ENCODE peak calls at places on chromosomes 16 and 17, in ten cellular contexts. H is GM23338, X is cardiac fibroblast, K is colonic mucosa, A is tibial artery, E is mesothelial cell of epicardium, T is upper lobe of right lung, C is sigmoid colon, Y is heart left ventricle, B is GM20000. Q is an unnamed sample.

GRCh38 chr17:50902768-50903353 is 36.7 kb upstream of the TOB1 start:
- DNase-seq in H (no peak), X (no peak), K (no peak), A (no peak), E (no peak), T (no peak), C (no peak), Y (no peak), B (no peak), Q (no peak)

GRCh38 chr17:79981090-79981489 is 54.6 kb downstream of the TBC1D16 start:
- DNase-seq in H (no peak), X (no peak), K (no peak), A (peak), E (no peak), T (peak), C (peak), Y (no peak), B (no peak), Q (no peak)

GRCh38 chr17:3482851-3483250 is 7.1 kb downstream of the ASPA start:
- DNase-seq in H (peak), X (no peak), K (no peak), A (no peak), E (no peak), T (no peak), C (no peak), Y (no peak), B (no peak), Q (no peak)

GRCh38 chr17:83179811-83180210 is 100.4 kb downstream of the METRNL start:
- DNase-seq in H (no peak), X (no peak), K (no peak), A (no peak), E (peak), T (no peak), C (peak), Y (no peak), B (no peak), Q (no peak)

GRCh38 chr16:75060708-75061107 is 55.9 kb downstream of the LDHD start:
- DNase-seq in H (no peak), X (no peak), K (no peak), A (no peak), E (no peak), T (no peak), C (no peak), Y (no peak), B (no peak), Q (no peak)

GRCh38 chr16:4525069-4525468 is 13.5 kb downstream of the CDIP1 start:
- DNase-seq in H (no peak), X (no peak), K (no peak), A (no peak), E (no peak), T (no peak), C (no peak), Y (no peak), B (no peak), Q (no peak)

GRCh38 chr16:9134306-9134705 is 42.9 kb downstream of the HAPSTR1 start:
- DNase-seq in H (no peak), X (no peak), K (no peak), A (peak), E (no peak), T (peak), C (peak), Y (no peak), B (no peak), Q (no peak)

GRCh38 chr16:11233727-11234376 is 22.2 kb downstream of the SOCS1 start:
- DNase-seq in H (peak), X (no peak), K (no peak), A (no peak), E (no peak), T (no peak), C (no peak), Y (no peak), B (no peak), Q (no peak)

GRCh38 chr17:73013299-73013698 is 79.2 kb downstream of the SLC39A11 start:
- DNase-seq in H (no peak), X (no peak), K (no peak), A (no peak), E (no peak), T (no peak), C (no peak), Y (no peak), B (peak), Q (no peak)

GRCh38 chr17:32780721-32781120 is 96.2 kb downstream of the MYO1D start:
- DNase-seq in H (peak), X (no peak), K (no peak), A (no peak), E (no peak), T (no peak), C (no peak), Y (no peak), B (no peak), Q (no peak)

GRCh38 chr17:79220201-79220714 is 145.6 kb downstream of the ENGASE start:
- DNase-seq in H (peak), X (no peak), K (no peak), A (no peak), E (no peak), T (no peak), C (no peak), Y (no peak), B (no peak), Q (no peak)

GRCh38 chr17:42194133-42194899 is at the start of gene GHDC:
- DNase-seq in H (peak), X (peak), K (peak), A (peak), E (no peak), T (peak), C (peak), Y (peak), B (peak), Q (no peak)
- TF ChIP-seq CTCF in H (no peak), X (no peak), K (no peak), A (no peak), E (no peak), T (no peak), C (no peak), Y (no peak), B (no peak), Q (no peak)

GRCh38 chr17:81034779-81035388 is at the start of gene BAIAP2:
- DNase-seq in H (peak), X (peak), K (peak), A (peak), E (peak), T (peak), C (peak), Y (peak), B (peak), Q (peak)
- TF ChIP-seq CTCF in H (peak), X (no peak), K (no peak), A (no peak), E (no peak), T (no peak), C (no peak), Y (peak), B (no peak), Q (no peak)

GRCh38 chr16:83402969-83403368 is 404.8 kb upstream of the HSBP1 start:
- DNase-seq in H (peak), X (peak), K (no peak), A (no peak), E (no peak), T (no peak), C (no peak), Y (no peak), B (no peak), Q (no peak)

GRCh38 chr16:83403751-83404150 is 404.0 kb upstream of the HSBP1 start:
- DNase-seq in H (no peak), X (peak), K (no peak), A (no peak), E (no peak), T (no peak), C (no peak), Y (no peak), B (no peak), Q (no peak)

GRCh38 chr16:83400234-83400633 is 407.5 kb upstream of the HSBP1 start:
- DNase-seq in H (peak), X (peak), K (no peak), A (no peak), E (no peak), T (no peak), C (no peak), Y (no peak), B (no peak), Q (no peak)

GRCh38 chr16:83404261-83404660 is 403.5 kb upstream of the HSBP1 start:
- DNase-seq in H (no peak), X (peak), K (no peak), A (no peak), E (no peak), T (no peak), C (no peak), Y (no peak), B (no peak), Q (no peak)

GRCh38 chr16:83402160-83402794 is 405.5 kb upstream of the HSBP1 start:
- DNase-seq in H (peak), X (peak), K (no peak), A (no peak), E (no peak), T (no peak), C (no peak), Y (no peak), B (no peak), Q (no peak)
- TF ChIP-seq CTCF in H (peak), X (no peak), K (no peak), A (no peak), E (no peak), T (no peak), C (no peak), Y (no peak), B (no peak), Q (no peak)

GRCh38 chr17:66858182-66859083 is 23.5 kb downstream of the CACNG5 start:
- DNase-seq in H (no peak), X (no peak), K (no peak), A (no peak), E (no peak), T (no peak), C (no peak), Y (no peak), B (no peak), Q (no peak)

GRCh38 chr17:66849851-66850580 is 15.1 kb downstream of the CACNG5 start:
- DNase-seq in H (no peak), X (no peak), K (no peak), A (no peak), E (no peak), T (no peak), C (no peak), Y (no peak), B (no peak), Q (no peak)

GRCh38 chr17:66850692-66851091 is 15.8 kb downstream of the CACNG5 start:
- DNase-seq in H (no peak), X (no peak), K (no peak), A (no peak), E (no peak), T (no peak), C (no peak), Y (no peak), B (no peak), Q (no peak)

GRCh38 chr17:66860204-66860603 is 25.3 kb downstream of the CACNG5 start:
- DNase-seq in H (no peak), X (no peak), K (no peak), A (no peak), E (no peak), T (no peak), C (no peak), Y (no peak), B (no peak), Q (no peak)

DNA sequence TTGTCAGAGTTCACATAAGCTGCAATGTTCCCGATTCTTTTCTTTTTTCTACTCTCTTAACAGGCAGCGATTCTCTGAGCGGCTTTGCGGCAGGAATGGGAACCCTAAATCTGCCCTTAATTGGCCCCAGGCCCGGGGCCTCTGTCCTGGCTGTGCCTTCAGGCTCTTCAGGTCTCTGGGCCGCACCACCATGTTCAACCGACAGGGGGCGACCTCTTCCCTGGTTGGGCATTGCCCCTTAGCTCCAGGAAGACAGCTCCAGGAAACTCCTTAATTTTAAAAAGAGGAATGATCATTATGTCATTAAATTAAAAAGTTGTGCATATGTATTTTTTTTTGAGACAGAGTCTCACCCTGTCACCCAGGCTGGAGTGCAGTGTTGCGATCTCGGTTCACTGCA is 20.3 kb downstream of the CACNG5 start:
- DNase-seq in H (peak), X (peak), K (peak), A (no peak), E (no peak), T (no peak), C (no peak), Y (no peak), B (no peak), Q (no peak)
- TF ChIP-seq CTCF in H (peak), X (peak), K (no peak), A (no peak), E (peak), T (peak), C (no peak), Y (no peak), B (peak), Q (peak)

DNA sequence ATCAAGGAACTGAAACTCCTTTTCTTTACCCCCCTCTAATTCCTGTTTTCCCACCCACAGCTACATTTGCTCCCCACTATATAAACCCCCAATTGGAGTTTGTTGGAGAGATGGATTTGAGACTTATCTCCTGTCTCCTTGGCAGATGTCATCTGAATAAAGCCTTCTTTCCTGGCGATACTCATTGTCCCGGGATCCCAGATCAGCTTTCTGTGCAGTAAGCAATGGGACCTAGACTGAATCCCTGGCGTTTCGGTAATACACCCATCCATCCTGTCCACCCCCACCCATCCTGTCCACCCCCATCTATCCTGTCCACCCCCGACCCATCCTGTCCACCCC is 22.2 kb downstream of the QPRT start:
- DNase-seq in H (no peak), X (no peak), K (no peak), A (no peak), E (no peak), T (peak), C (no peak), Y (no peak), B (no peak), Q (no peak)
- TF ChIP-seq CTCF in H (no peak), X (no peak), K (no peak), A (no peak), E (no peak), T (no peak), C (no peak), Y (no peak), B (no peak), Q (no peak)

GRCh38 chr16:85551319-85551978 is 61.7 kb upstream of the GSE1 start:
- DNase-seq in H (no peak), X (no peak), K (peak), A (no peak), E (no peak), T (no peak), C (no peak), Y (no peak), B (no peak), Q (no peak)
- TF ChIP-seq CTCF in H (no peak), X (no peak), K (no peak), A (no peak), E (no peak), T (no peak), C (no peak), Y (no peak), B (no peak), Q (no peak)

DNA sequence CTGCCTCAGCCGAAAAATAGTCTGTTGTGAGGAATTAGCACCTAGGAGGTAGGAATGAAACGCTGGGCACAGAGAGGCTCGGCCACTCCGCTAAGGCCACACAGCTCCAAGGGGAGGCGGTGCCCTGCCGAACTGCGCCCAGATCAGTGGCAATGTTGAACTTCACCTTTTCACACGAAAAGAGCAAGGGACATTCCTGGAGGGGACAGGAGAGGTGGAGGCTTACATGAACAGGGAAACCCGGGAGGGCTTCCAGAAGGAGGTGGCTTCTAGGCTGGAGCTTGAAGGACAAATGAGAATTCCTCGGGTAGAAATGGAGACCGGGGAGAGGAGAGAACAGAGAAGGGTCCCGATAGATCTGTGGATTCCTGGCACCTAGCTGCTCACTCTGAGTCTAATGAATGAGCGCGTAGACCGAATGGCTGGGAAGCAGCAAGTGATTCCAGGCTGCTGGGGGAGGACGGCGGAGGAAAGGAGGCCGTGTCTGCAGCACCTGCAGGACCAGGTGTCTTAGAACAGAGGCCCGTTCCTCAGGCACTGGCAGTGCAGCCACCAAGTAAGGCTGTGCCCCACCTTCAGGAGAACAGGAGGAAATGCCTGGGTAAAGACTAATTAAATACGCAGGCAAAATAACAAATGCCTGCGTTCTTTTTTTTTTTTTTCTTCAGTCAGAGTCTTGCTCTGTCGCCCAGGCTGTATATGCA is 723 bp upstream of the SLC38A10 start:
- DNase-seq in H (peak), X (peak), K (peak), A (no peak), E (no peak), T (peak), C (no peak), Y (no peak), B (peak), Q (no peak)
- TF ChIP-seq CTCF in H (peak), X (peak), K (peak), A (peak), E (no peak), T (peak), C (no peak), Y (peak), B (no peak), Q (peak)

DNA sequence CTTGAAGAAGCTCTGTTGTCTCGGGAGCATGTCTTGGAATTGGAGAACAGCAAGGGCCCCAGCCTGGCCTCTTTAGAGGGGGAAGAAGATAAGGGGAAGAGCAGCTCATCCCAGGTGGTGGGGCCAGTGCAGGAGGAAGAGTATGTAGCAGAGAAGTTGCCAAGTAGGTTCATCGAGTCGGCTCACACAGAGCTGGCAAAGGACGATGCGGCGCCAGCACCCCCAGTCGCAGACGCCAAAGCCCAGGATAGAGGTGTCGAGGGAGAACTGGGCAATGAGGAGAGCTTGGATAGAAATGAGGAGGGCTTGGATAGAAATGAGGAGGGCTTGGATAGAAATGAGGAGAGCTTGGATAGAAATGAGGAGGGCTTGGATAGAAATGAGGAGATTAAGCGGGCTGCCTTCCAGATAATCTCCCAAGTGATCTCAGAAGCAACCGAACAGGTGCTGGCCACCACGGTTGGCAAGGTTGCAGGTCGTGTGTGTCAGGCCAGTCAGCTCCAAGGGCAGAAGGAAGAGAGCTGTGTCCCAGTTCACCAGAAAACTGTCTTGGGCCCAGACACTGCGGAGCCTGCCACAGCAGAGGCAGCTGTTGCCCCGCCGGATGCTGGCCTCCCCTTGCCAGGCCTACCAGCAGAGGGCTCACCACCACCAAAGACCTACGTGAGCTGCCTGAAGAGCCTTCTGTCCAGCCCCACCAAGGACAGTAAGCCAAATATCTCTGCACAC is 21.2 kb downstream of the AKAP1 start:
- DNase-seq in H (peak), X (no peak), K (no peak), A (no peak), E (no peak), T (no peak), C (no peak), Y (no peak), B (no peak), Q (no peak)
- TF ChIP-seq CTCF in H (peak), X (peak), K (peak), A (no peak), E (peak), T (peak), C (peak), Y (peak), B (no peak), Q (no peak)

DNA sequence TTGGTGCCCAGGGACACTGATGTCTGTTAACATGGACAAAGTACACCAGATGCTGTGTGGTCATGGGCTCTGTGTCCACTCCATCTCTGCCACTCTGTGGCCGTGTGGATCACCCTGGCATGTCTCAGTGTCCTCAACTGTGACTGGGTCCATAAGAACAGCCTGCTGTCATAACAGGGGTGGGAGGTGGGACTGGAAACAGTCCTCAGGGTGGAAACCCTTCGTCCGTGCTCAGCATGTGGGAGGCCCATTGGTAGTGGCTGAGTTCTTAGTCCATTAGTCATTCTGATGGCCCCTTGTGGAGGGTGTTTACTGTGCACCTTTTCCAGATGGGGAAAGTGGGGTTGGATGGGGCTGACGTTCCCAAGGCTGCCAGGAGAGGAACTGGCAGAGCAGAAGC is 12.8 kb downstream of the FLYWCH2 start:
- DNase-seq in H (no peak), X (peak), K (no peak), A (no peak), E (no peak), T (no peak), C (no peak), Y (no peak), B (no peak), Q (no peak)
- TF ChIP-seq CTCF in H (no peak), X (no peak), K (no peak), A (no peak), E (no peak), T (no peak), C (no peak), Y (no peak), B (no peak), Q (no peak)

GRCh38 chr16:14302399-14303181 is 231.5 kb downstream of the MRTFB start:
- DNase-seq in H (peak), X (no peak), K (no peak), A (no peak), E (peak), T (no peak), C (no peak), Y (peak), B (peak), Q (no peak)

GRCh38 chr16:14304891-14305459 is 233.9 kb downstream of the MRTFB start:
- DNase-seq in H (no peak), X (no peak), K (no peak), A (no peak), E (no peak), T (no peak), C (no peak), Y (no peak), B (no peak), Q (no peak)

GRCh38 chr16:14303182-14303618 is 232.1 kb downstream of the MRTFB start:
- DNase-seq in H (peak), X (no peak), K (no peak), A (no peak), E (no peak), T (no peak), C (no peak), Y (no peak), B (no peak), Q (no peak)

GRCh38 chr16:14302031-14302398 is 230.9 kb downstream of the MRTFB start:
- DNase-seq in H (peak), X (peak), K (peak), A (peak), E (no peak), T (peak), C (peak), Y (peak), B (peak), Q (peak)

GRCh38 chr16:14303654-14304394 is 232.7 kb downstream of the MRTFB start:
- DNase-seq in H (peak), X (no peak), K (peak), A (peak), E (no peak), T (no peak), C (no peak), Y (no peak), B (peak), Q (no peak)
- TF ChIP-seq CTCF in H (no peak), X (no peak), K (no peak), A (no peak), E (no peak), T (no peak), C (no peak), Y (no peak), B (no peak), Q (no peak)